ENCODE peak calls at places on chromosomes 13 and 19, in eight cellular contexts. Y, Z, E, W, D, O, P and X are unnamed samples.

GRCh38 chr13:45209229-45209628 is 8.4 kb upstream of the KCTD4 start:
- DNase-seq in Y (peak; percentile 67), Z (no peak), E (no peak), W (no peak), D (no peak), O (no peak), P (peak; percentile 41), X (no peak)

GRCh38 chr19:36103842-36104552 is 6.9 kb upstream of the OVOL3 start:
- DNase-seq in Y (no peak), Z (no peak), E (no peak), W (peak; percentile 25), D (no peak), O (no peak), P (no peak), X (no peak)

GRCh38 chr19:12789098-12789903 is 2.0 kb upstream of the JUNB start:
- DNase-seq in Y (peak; percentile 46), Z (no peak), E (no peak), W (no peak), D (peak; percentile 62), O (no peak), P (no peak), X (no peak)

GRCh38 chr19:16070366-16070990 is 5.8 kb upstream of the TPM4 start:
- DNase-seq in Y (no peak), Z (peak; percentile 88), E (peak; percentile 88), W (no peak), D (peak; percentile 82), O (peak; percentile 60), P (no peak), X (no peak)

GRCh38 chr19:291561-292280 is 518 bp upstream of the PLPP2 start:
- DNase-seq in Y (no peak), Z (no peak), E (no peak), W (no peak), D (peak; percentile 26), O (no peak), P (no peak), X (no peak)

GRCh38 chr19:53037101-53038097 is 7.1 kb upstream of the ERVV-2 start:
- DNase-seq in Y (peak; percentile 51), Z (no peak), E (peak; percentile 47), W (peak; percentile 60), D (no peak), O (no peak), P (peak; percentile 40), X (peak; percentile 3)

GRCh38 chr19:2528543-2529173 is 52.7 kb downstream of the GADD45B start:
- DNase-seq in Y (no peak), Z (peak; percentile 62), E (no peak), W (no peak), D (no peak), O (no peak), P (peak; percentile 32), X (no peak)

GRCh38 chr19:8335343-8336071 is 7.6 kb downstream of the KANK3 start:
- DNase-seq in Y (no peak), Z (no peak), E (no peak), W (no peak), D (no peak), O (no peak), P (no peak), X (no peak)

GRCh38 chr19:57675881-57676280 is 5.9 kb upstream of the ZNF551 start:
- DNase-seq in Y (peak; percentile 7), Z (no peak), E (no peak), W (no peak), D (no peak), O (no peak), P (peak; percentile 59), X (no peak)
- TF ChIP-seq CTCF in Y (no peak), Z (no peak), E (no peak), W (no peak), D (no peak), O (no peak), P (no peak), X (no peak)

GRCh38 chr13:38641164-38641948 is 45.5 kb upstream of the FREM2 start:
- DNase-seq in Y (no peak), Z (no peak), E (no peak), W (no peak), D (no peak), O (no peak), P (peak; percentile 2), X (no peak)
- TF ChIP-seq CTCF in Y (peak; percentile 24), Z (no peak), E (peak; percentile 27), W (peak; percentile 21), D (no peak), O (peak; percentile 33), P (peak; percentile 40), X (peak; percentile 22)

GRCh38 chr13:44064376-44064775 is 184.7 kb downstream of the LACC1 start:
- DNase-seq in Y (no peak), Z (no peak), E (no peak), W (no peak), D (no peak), O (no peak), P (no peak), X (no peak)

GRCh38 chr13:44063881-44064280 is 184.2 kb downstream of the LACC1 start:
- DNase-seq in Y (no peak), Z (no peak), E (no peak), W (no peak), D (no peak), O (no peak), P (peak; percentile 38), X (no peak)

GRCh38 chr13:44068737-44069136 is 189.0 kb downstream of the LACC1 start:
- DNase-seq in Y (peak; percentile 39), Z (no peak), E (no peak), W (peak; percentile 85), D (no peak), O (no peak), P (peak; percentile 82), X (peak; percentile 8)

GRCh38 chr13:44072536-44072935 is 192.8 kb downstream of the LACC1 start:
- DNase-seq in Y (no peak), Z (no peak), E (no peak), W (no peak), D (no peak), O (no peak), P (no peak), X (no peak)

GRCh38 chr13:44068169-44068568 is 188.5 kb downstream of the LACC1 start:
- DNase-seq in Y (peak; percentile 64), Z (no peak), E (no peak), W (peak; percentile 89), D (no peak), O (no peak), P (peak; percentile 75), X (no peak)
- TF ChIP-seq CTCF in Y (no peak), Z (no peak), E (no peak), W (no peak), D (no peak), O (no peak), P (no peak), X (no peak)

GRCh38 chr13:70339738-70340137 is 231.5 kb upstream of the KLHL1 start:
- DNase-seq in Y (no peak), Z (no peak), E (no peak), W (no peak), D (no peak), O (no peak), P (no peak), X (no peak)
- TF ChIP-seq CTCF in Y (no peak), Z (no peak), E (no peak), W (no peak), D (no peak), O (peak; percentile 69), P (no peak), X (no peak)

GRCh38 chr13:23551213-23552008 is 18.8 kb upstream of the TNFRSF19 start:
- DNase-seq in Y (no peak), Z (no peak), E (no peak), W (peak; percentile 6), D (no peak), O (no peak), P (no peak), X (no peak)
- TF ChIP-seq CTCF in Y (no peak), Z (no peak), E (no peak), W (no peak), D (no peak), O (no peak), P (no peak), X (no peak)

GRCh38 chr13:21913010-21913409 is 242.1 kb downstream of the FGF9 start:
- DNase-seq in Y (no peak), Z (no peak), E (no peak), W (no peak), D (no peak), O (no peak), P (no peak), X (no peak)
- TF ChIP-seq CTCF in Y (no peak), Z (no peak), E (no peak), W (no peak), D (no peak), O (no peak), P (no peak), X (no peak)

GRCh38 chr13:69566104-69566716 is 541.4 kb upstream of the ATXN8OS start:
- DNase-seq in Y (no peak), Z (no peak), E (no peak), W (no peak), D (no peak), O (no peak), P (no peak), X (no peak)

GRCh38 chr13:69567514-69567913 is 540.1 kb upstream of the ATXN8OS start:
- DNase-seq in Y (no peak), Z (no peak), E (no peak), W (no peak), D (no peak), O (no peak), P (no peak), X (no peak)

DNA sequence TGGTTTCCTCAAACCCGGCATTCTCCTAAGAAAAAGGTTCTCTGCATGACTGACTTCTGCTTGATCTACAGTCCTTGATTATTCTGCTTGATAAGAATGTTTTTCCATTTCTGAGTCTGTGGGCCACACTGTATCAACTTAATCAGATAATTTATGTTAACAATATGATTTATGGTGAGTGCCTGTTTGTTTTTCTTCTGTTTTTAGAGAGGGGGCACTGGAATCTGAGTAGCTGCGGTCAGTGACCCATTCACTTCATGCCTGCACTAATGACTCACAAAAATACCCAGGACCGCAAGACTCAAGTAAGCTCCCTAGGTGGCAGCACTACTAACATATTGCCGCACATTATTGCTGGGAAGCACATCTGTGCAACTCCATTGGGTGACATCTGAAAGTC is 542.3 kb upstream of the ATXN8OS start:
- DNase-seq in Y (no peak), Z (no peak), E (no peak), W (peak; percentile 79), D (no peak), O (no peak), P (peak; percentile 4), X (no peak)
- TF ChIP-seq CTCF in Y (no peak), Z (no peak), E (no peak), W (no peak), D (no peak), O (peak; percentile 43), P (no peak), X (no peak)

DNA sequence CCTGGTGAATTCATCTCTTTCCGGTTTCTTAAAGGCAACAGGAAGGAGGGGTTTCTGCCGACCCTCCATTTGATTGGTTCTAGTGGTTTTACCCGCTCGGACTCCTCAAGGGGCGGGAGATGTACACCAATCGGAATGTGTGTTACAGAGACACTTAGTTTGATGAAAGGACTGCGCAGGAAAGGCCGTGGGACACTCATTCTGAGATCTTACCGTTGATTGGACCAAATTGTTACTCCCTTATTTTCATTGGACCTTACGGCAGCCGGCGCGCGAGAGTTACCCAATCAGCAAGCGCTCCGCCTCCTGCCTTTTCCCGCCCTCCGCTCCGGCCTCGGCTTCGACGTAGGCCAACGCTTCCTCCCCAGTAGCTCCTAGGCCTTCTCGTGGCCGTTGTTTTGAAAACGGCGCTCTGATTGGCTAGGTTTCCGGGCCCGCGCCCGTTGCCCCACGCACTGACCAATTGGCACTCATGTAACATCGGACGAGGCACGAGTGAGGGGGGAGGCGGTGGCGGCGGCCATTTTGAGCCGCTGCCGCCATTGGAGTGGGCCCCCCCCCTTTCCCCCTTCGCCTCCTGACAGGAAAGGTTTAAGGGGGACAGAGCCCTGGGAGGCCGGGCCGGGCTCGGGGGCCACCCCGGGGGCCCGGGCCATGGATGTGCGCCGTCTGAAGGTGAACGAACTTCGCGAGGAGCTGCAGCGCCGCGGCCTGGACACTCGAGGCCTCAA is at the start of gene HNRNPUL1:
- DNase-seq in Y (peak; percentile 100), Z (peak; percentile 98), E (peak; percentile 99), W (peak; percentile 100), D (peak; percentile 99), O (peak; percentile 99), P (peak; percentile 100), X (peak; percentile 100)
- TF ChIP-seq CTCF in Y (peak; percentile 26), Z (no peak), E (no peak), W (no peak), D (peak; percentile 50), O (peak; percentile 23), P (no peak), X (peak; percentile 28)